ENCODE peak calls at places on chromosome 18, in four cellular contexts. T, G, C and V are unnamed samples. For H3K4me1, the result is how much of the 10 kb centered on the place peaks cover.

GRCh38 chr18:7177131-7177744 is 53.7 kb upstream of the LRRC30 start:
- DNase-seq in T (peak), G (peak), C (no peak), V (no peak)

GRCh38 chr18:48796491-48797205 is 154.1 kb downstream of the SMAD7 start:
- DNase-seq in T (no peak), G (no peak), C (no peak), V (no peak)

GRCh38 chr18:51867767-51868166 is 472.2 kb upstream of the DCC start:
- DNase-seq in T (no peak), G (no peak), C (no peak), V (no peak)

GRCh38 chr18:24051256-24051947 is 36.8 kb downstream of the TTC39C start:
- DNase-seq in T (no peak), G (peak), C (peak), V (no peak)

GRCh38 chr18:60754413-60754812 is 381.8 kb upstream of the MC4R start:
- DNase-seq in T (no peak), G (no peak), C (no peak), V (no peak)

GRCh38 chr18:3541549-3542386 is 91.8 kb downstream of the TGIF1 start:
- DNase-seq in T (no peak), G (no peak), C (peak), V (no peak)

GRCh38 chr18:24181806-24182205 is 42.9 kb downstream of the CABYR start:
- DNase-seq in T (no peak), G (no peak), C (no peak), V (no peak)

GRCh38 chr18:58520964-58521363 is 107.9 kb downstream of the ALPK2 start:
- DNase-seq in T (peak), G (no peak), C (no peak), V (no peak)

GRCh38 chr18:59050661-59051057 is 89.0 kb upstream of the SEC11C start:
- DNase-seq in T (no peak), G (no peak), C (no peak), V (no peak)

GRCh38 chr18:44654555-44654954 is 26.1 kb upstream of the SETBP1 start:
- DNase-seq in T (no peak), G (no peak), C (no peak), V (no peak)

GRCh38 chr18:48140738-48141137 is 210.3 kb upstream of the SMAD2 start:
- DNase-seq in T (no peak), G (no peak), C (no peak), V (no peak)

GRCh38 chr18:59546164-59546563 is 151.1 kb downstream of the CCBE1 start:
- DNase-seq in T (peak), G (no peak), C (no peak), V (no peak)

GRCh38 chr18:23538040-23538439 is 34.7 kb downstream of the RMC1 start:
- DNase-seq in T (no peak), G (no peak), C (no peak), V (no peak)

GRCh38 chr18:62616331-62616805 is 93.5 kb downstream of the ZCCHC2 start:
- DNase-seq in T (no peak), G (peak), C (no peak), V (no peak)

GRCh38 chr18:63090334-63090733 is 229.2 kb downstream of the BCL2 start:
- DNase-seq in T (no peak), G (no peak), C (no peak), V (no peak)

GRCh38 chr18:57624988-57625387 is 3.4 kb upstream of the NARS1 start:
- DNase-seq in T (no peak), G (no peak), C (no peak), V (no peak)

GRCh38 chr18:60485207-60485606 is 112.6 kb upstream of the MC4R start:
- DNase-seq in T (no peak), G (no peak), C (no peak), V (no peak)

GRCh38 chr18:388198-388597 is 112.3 kb downstream of the COLEC12 start:
- DNase-seq in T (no peak), G (no peak), C (no peak), V (no peak)

GRCh38 chr18:72155327-72155726 is 388.8 kb downstream of the CBLN2 start:
- DNase-seq in T (no peak), G (no peak), C (no peak), V (no peak)

GRCh38 chr18:58605027-58606020 is 23.6 kb downstream of the ALPK2 start:
- DNase-seq in T (no peak), G (peak), C (peak), V (no peak)

GRCh38 chr18:74715306-74715705 is 117.6 kb downstream of the ZNF407 start:
- DNase-seq in T (no peak), G (no peak), C (no peak), V (no peak)

GRCh38 chr18:69948919-69949537 is 1.4 kb upstream of the CD226 start:
- DNase-seq in T (no peak), G (no peak), C (peak), V (no peak)

GRCh38 chr18:46071894-46072867 is at the start of gene PSTPIP2:
- DNase-seq in T (peak), G (no peak), C (no peak), V (peak)

GRCh38 chr18:41036346-41036745 is 918.7 kb upstream of the PIK3C3 start:
- DNase-seq in T (no peak), G (no peak), C (no peak), V (no peak)

GRCh38 chr18:9802175-9802747 is 83.5 kb upstream of the TXNDC2 start:
- DNase-seq in T (no peak), G (no peak), C (no peak), V (no peak)

GRCh38 chr18:68796936-68797690 is 767 bp upstream of the CCDC102B start:
- DNase-seq in T (no peak), G (no peak), C (no peak), V (no peak)

GRCh38 chr18:22223263-22223960 is 54.0 kb downstream of the GATA6 start:
- DNase-seq in T (peak), G (peak), C (no peak), V (no peak)

GRCh38 chr18:11728247-11728646 is 39.2 kb downstream of the GNAL start:
- DNase-seq in T (no peak), G (peak), C (no peak), V (no peak)

GRCh38 chr18:12639990-12640880 is 17.7 kb downstream of the SPIRE1 start:
- DNase-seq in T (no peak), G (peak), C (no peak), V (no peak)

DNA sequence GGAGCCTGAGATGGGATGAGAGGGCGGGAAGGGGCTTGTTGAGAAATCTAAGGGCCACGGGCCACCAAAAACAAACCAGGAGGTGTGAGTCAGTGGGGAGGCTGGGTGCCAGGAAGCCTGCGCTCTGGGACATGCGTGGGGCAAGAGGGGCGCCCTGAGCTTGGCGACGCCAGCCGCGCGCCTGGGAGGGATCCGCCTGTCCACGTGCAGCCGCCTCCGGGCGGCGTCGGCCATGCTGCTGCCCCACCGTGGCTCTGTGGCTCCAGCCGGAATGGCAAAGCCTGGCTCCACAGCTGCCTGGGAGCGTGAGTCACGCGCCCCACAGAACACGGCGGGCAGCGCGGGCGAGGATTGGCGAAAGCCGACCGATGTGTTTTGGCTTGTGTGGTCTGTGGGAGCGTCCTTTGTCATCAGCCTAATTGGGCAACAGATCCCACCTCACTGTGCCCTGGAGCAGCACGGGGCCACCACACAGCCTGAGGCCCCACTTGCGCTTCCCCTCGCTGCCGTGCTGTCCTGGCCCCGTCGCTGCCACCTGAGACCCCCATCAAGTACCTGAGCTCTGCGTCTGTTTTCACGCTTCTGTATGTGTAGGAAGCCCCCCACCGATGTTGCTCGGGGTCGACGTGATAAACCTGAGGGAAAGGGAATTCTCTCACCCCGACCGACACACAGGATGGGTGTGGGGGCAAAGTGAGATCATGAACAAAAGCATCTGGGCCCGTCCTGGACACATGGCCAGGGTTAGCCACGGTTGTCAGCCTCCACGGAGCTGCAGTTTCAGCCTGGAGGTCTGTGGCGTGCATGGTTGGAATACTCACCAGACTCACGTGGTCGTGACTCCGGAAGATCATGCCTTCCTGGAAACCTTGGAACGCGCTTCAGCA is 80.5 kb downstream of the NFATC1 start:
- DNase-seq in T (no peak), G (no peak), C (no peak), V (no peak)
- H3K4me1 ChIP-seq in T (under half), G (under half), C (under half), V (under half)

GRCh38 chr18:76231402-76231801 is 263.6 kb downstream of the ZNF516 start:
- DNase-seq in T (no peak), G (no peak), C (no peak), V (no peak)

GRCh38 chr18:76232010-76232409 is 263.0 kb downstream of the ZNF516 start:
- DNase-seq in T (no peak), G (no peak), C (no peak), V (no peak)

GRCh38 chr18:76228716-76229115 is 266.3 kb downstream of the ZNF516 start:
- DNase-seq in T (no peak), G (no peak), C (no peak), V (no peak)

GRCh38 chr18:76223403-76223802 is 271.6 kb downstream of the ZNF516 start:
- DNase-seq in T (no peak), G (no peak), C (no peak), V (no peak)

GRCh38 chr18:76227759-76228158 is 267.3 kb downstream of the ZNF516 start:
- DNase-seq in T (no peak), G (no peak), C (no peak), V (no peak)
- TF ChIP-seq ATF3 in T (no peak), G (no peak), C (no peak), V (no peak)

GRCh38 chr18:54973046-54973445 is 13.8 kb upstream of the CCDC68 start:
- DNase-seq in T (no peak), G (no peak), C (no peak), V (no peak)
- TF ChIP-seq CHD2 in T (no peak), G (no peak), C (no peak), V (no peak)

GRCh38 chr18:8720141-8720540 is 14.8 kb downstream of the MTCL1 start:
- DNase-seq in T (no peak), G (no peak), C (no peak), V (no peak)

GRCh38 chr18:8721094-8721669 is 15.8 kb downstream of the MTCL1 start:
- DNase-seq in T (no peak), G (no peak), C (no peak), V (no peak)

GRCh38 chr18:8719192-8719591 is 13.8 kb downstream of the MTCL1 start:
- DNase-seq in T (no peak), G (no peak), C (no peak), V (no peak)

GRCh38 chr18:8722946-8723477 is 17.7 kb downstream of the MTCL1 start:
- DNase-seq in T (no peak), G (peak), C (no peak), V (no peak)

DNA sequence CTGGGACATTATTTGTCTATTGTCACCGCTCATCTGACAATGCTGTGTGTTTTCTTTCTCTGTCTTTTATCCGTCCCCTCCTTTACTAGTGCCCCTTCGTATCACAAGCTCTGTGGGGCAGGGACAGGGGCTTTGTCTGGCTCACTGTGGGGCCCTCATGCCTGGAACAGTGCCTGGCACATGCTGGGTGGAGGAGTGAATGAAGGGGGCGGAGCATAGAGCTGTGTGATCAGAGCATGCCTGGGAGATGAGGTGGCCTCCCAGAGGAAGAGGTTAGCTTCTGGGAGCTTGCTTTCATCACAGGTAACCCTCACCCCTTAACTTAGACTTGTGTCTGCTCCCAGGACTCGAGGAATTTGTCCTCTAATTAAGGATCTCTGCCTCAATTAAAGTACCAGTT is 16.4 kb downstream of the MTCL1 start:
- DNase-seq in T (no peak), G (peak), C (no peak), V (no peak)
- H3K4me1 ChIP-seq in T (under half), G (under half), C (under half), V (under half)

GRCh38 chr18:36391426-36392145 is 94.1 kb downstream of the FHOD3 start:
- DNase-seq in T (no peak), G (no peak), C (no peak), V (no peak)

GRCh38 chr18:36389811-36390581 is 92.5 kb downstream of the FHOD3 start:
- DNase-seq in T (no peak), G (no peak), C (no peak), V (no peak)

GRCh38 chr18:36392163-36392887 is 94.8 kb downstream of the FHOD3 start:
- DNase-seq in T (no peak), G (no peak), C (no peak), V (no peak)

GRCh38 chr18:36394486-36394885 is 97.0 kb downstream of the FHOD3 start:
- DNase-seq in T (no peak), G (no peak), C (no peak), V (no peak)

GRCh38 chr18:36392888-36393287 is 95.4 kb downstream of the FHOD3 start:
- DNase-seq in T (no peak), G (no peak), C (no peak), V (no peak)
- TF ChIP-seq ATF3 in T (no peak), G (no peak), C (no peak), V (no peak)

GRCh38 chr18:5021558-5021957 is 175.5 kb downstream of the AKAIN1 start:
- DNase-seq in T (no peak), G (no peak), C (no peak), V (no peak)
- TF ChIP-seq CHD2 in T (no peak), G (no peak), C (no peak), V (no peak)